ENCODE peak calls at places on chromosomes 2 and 18, in seven cellular contexts. A, N, X, K, P, U and R are unnamed samples.

GRCh38 chr2:51807229-51807628 is 775.3 kb upstream of the NRXN1 start:
- DNase-seq in U (no peak), K (no peak), X (no peak), A (no peak), P (no peak), N (no peak), R (no peak)

GRCh38 chr2:207805566-207806226 is 36.0 kb upstream of the FZD5 start:
- DNase-seq in K (no peak), P (no peak), U (no peak), N (no peak), A (no peak), X (no peak), R (no peak)

GRCh38 chr2:239160226-239161143 is 240.3 kb downstream of the HDAC4 start:
- DNase-seq in U (no peak), N (no peak), X (no peak), K (peak), A (no peak), P (no peak), R (no peak)

GRCh38 chr2:41101281-41101680 is 649.4 kb upstream of the SLC8A1 start:
- DNase-seq in X (no peak), P (no peak), K (no peak), A (no peak), U (no peak), N (no peak), R (no peak)

GRCh38 chr2:45724329-45724728 is 72.9 kb downstream of the PRKCE start:
- DNase-seq in U (no peak), K (no peak), A (no peak), N (no peak), P (no peak), X (no peak), R (no peak)

GRCh38 chr18:23354625-23355024 is 98.5 kb upstream of the RIOK3 start:
- DNase-seq in K (no peak), A (no peak), N (no peak), X (no peak), U (no peak), P (no peak), R (no peak)

GRCh38 chr2:108786008-108786353 is 590 bp upstream of the CCDC138 start:
- DNase-seq in X (no peak), N (no peak), U (no peak), P (no peak), A (no peak), K (no peak), R (no peak)

GRCh38 chr2:54520687-54521086 is 64.6 kb downstream of the SPTBN1 start:
- DNase-seq in N (no peak), U (no peak), K (no peak), P (peak), X (no peak), A (no peak), R (no peak)

GRCh38 chr18:199768-200167 is 41.4 kb downstream of the USP14 start:
- DNase-seq in N (no peak), U (no peak), K (no peak), X (no peak), P (no peak), A (no peak), R (no peak)

GRCh38 chr2:240056678-240057077 is 3.4 kb upstream of the OR6B3 start:
- DNase-seq in X (no peak), A (no peak), N (no peak), U (no peak), P (no peak), K (no peak), R (no peak)